ENCODE peak calls at places on chromosomes 16 and 17, in nine cellular contexts. J is AG09319, Y is neural progenitor cell, V is OCI-LY7, G is HCT116, T is GM20000, A is fibroblast of villous mesenchyme, M is tibial artery, N is A549. O is an unnamed sample.

GRCh38 chr16:30723725-30724355 is 24.4 kb upstream of the PHKG2 start:
- DNase-seq in J (no peak), Y (no peak), V (no peak), G (no peak), T (no peak), A (no peak), M (peak), N (no peak), O (no peak)

GRCh38 chr17:63029520-63029919 is 63.5 kb downstream of the TANC2 start:
- DNase-seq in J (no peak), Y (no peak), V (no peak), G (no peak), T (no peak), A (no peak), M (no peak), N (no peak), O (peak)

GRCh38 chr16:79897087-79897443 is 296.5 kb upstream of the MAF start:
- DNase-seq in J (no peak), Y (no peak), V (no peak), G (no peak), T (no peak), A (peak), M (no peak), N (no peak), O (no peak)

GRCh38 chr16:89815639-89816348 is 653 bp downstream of the FANCA start:
- DNase-seq in J (no peak), Y (peak), V (peak), G (no peak), T (peak), A (peak), M (no peak), N (no peak), O (no peak)

GRCh38 chr17:34633351-34633750 is 54.0 kb downstream of the TMEM132E start:
- DNase-seq in J (no peak), Y (peak), V (no peak), G (no peak), T (no peak), A (no peak), M (no peak), N (no peak), O (no peak)

GRCh38 chr17:56956992-56957391 is 3.9 kb downstream of the COIL start:
- DNase-seq in J (no peak), Y (no peak), V (no peak), G (no peak), T (no peak), A (no peak), M (no peak), N (no peak), O (no peak)

GRCh38 chr16:79429276-79430128 is 171.0 kb downstream of the MAF start:
- DNase-seq in J (no peak), Y (peak), V (no peak), G (no peak), T (no peak), A (no peak), M (peak), N (no peak), O (no peak)

GRCh38 chr17:40350410-40351184 is 13.9 kb downstream of the GJD3 start:
- DNase-seq in J (no peak), Y (peak), V (no peak), G (no peak), T (no peak), A (no peak), M (no peak), N (no peak), O (no peak)

GRCh38 chr17:50440172-50440837 is 14.3 kb downstream of the ACSF2 start:
- DNase-seq in J (no peak), Y (no peak), V (no peak), G (no peak), T (no peak), A (no peak), M (no peak), N (no peak), O (no peak)

GRCh38 chr17:5587431-5588032 is 3.2 kb upstream of the NLRP1 start:
- DNase-seq in J (no peak), Y (peak), V (peak), G (peak), T (peak), A (peak), M (no peak), N (peak), O (peak)

GRCh38 chr16:2692948-2693651 is 10.8 kb downstream of the KCTD5 start:
- DNase-seq in J (no peak), Y (peak), V (no peak), G (no peak), T (no peak), A (peak), M (no peak), N (no peak), O (no peak)

GRCh38 chr16:64253525-64253924 is 868.3 kb downstream of the CDH11 start:
- DNase-seq in J (no peak), Y (no peak), V (no peak), G (no peak), T (no peak), A (no peak), M (no peak), N (no peak), O (no peak)

GRCh38 chr16:77213542-77214108 is 14.4 kb downstream of the SYCE1L start:
- DNase-seq in J (no peak), Y (no peak), V (no peak), G (peak), T (no peak), A (peak), M (no peak), N (peak), O (peak)

GRCh38 chr17:77127735-77128361 is 12.9 kb upstream of the SEC14L1 start:
- DNase-seq in J (no peak), Y (no peak), V (no peak), G (no peak), T (no peak), A (no peak), M (peak), N (no peak), O (no peak)

GRCh38 chr16:19463468-19464315 is 46.0 kb downstream of the TMC5 start:
- DNase-seq in J (no peak), Y (no peak), V (no peak), G (no peak), T (no peak), A (no peak), M (no peak), N (no peak), O (peak)

GRCh38 chr16:63618896-63619295 is 1503.0 kb downstream of the CDH11 start:
- DNase-seq in J (no peak), Y (no peak), V (no peak), G (no peak), T (no peak), A (no peak), M (no peak), N (no peak), O (no peak)

GRCh38 chr17:80264048-80264792 is 3.6 kb downstream of the RNF213 start:
- DNase-seq in J (no peak), Y (no peak), V (peak), G (no peak), T (no peak), A (no peak), M (no peak), N (no peak), O (no peak)

GRCh38 chr17:2212328-2212981 is 91.1 kb downstream of the SMG6 start:
- DNase-seq in J (peak), Y (no peak), V (no peak), G (no peak), T (no peak), A (peak), M (peak), N (no peak), O (peak)

GRCh38 chr16:82630219-82630618 is 3.5 kb downstream of the CDH13 start:
- DNase-seq in J (no peak), Y (no peak), V (no peak), G (no peak), T (no peak), A (peak), M (no peak), N (no peak), O (peak)

GRCh38 chr17:39393732-39394131 is 7.7 kb downstream of the FBXL20 start:
- DNase-seq in J (no peak), Y (no peak), V (peak), G (no peak), T (no peak), A (no peak), M (no peak), N (no peak), O (no peak)

GRCh38 chr16:11056989-11057645 is 112.8 kb downstream of the CLEC16A start:
- DNase-seq in J (no peak), Y (no peak), V (no peak), G (no peak), T (no peak), A (no peak), M (peak), N (no peak), O (no peak)

GRCh38 chr17:15999974-16000827 is 577 bp downstream of the TTC19 start:
- DNase-seq in J (no peak), Y (peak), V (peak), G (no peak), T (no peak), A (peak), M (peak), N (no peak), O (peak)

GRCh38 chr17:61463068-61463980 is 11.1 kb downstream of the TBX4 start:
- DNase-seq in J (no peak), Y (no peak), V (no peak), G (no peak), T (no peak), A (no peak), M (peak), N (no peak), O (no peak)
- TF ChIP-seq CTCF in J (peak), Y (peak), V (peak), G (no peak), T (no peak), A (peak), M (no peak), N (no peak), O (peak)

GRCh38 chr17:45314761-45315549 is 1.9 kb downstream of the MAP3K14 start:
- DNase-seq in J (no peak), Y (no peak), V (peak), G (no peak), T (peak), A (no peak), M (no peak), N (peak), O (no peak)

GRCh38 chr17:45315583-45316270 is 1.1 kb downstream of the MAP3K14 start:
- DNase-seq in J (no peak), Y (no peak), V (peak), G (no peak), T (no peak), A (no peak), M (no peak), N (no peak), O (no peak)

GRCh38 chr17:45317113-45317820 is 447 bp upstream of the MAP3K14 start:
- DNase-seq in J (peak), Y (peak), V (peak), G (peak), T (peak), A (peak), M (peak), N (peak), O (peak)

GRCh38 chr17:45318561-45319230 is 1.9 kb upstream of the MAP3K14 start:
- DNase-seq in J (no peak), Y (no peak), V (no peak), G (no peak), T (no peak), A (no peak), M (no peak), N (peak), O (no peak)

GRCh38 chr17:45316271-45317112 is at the start of gene MAP3K14:
- DNase-seq in J (no peak), Y (peak), V (peak), G (no peak), T (no peak), A (peak), M (peak), N (no peak), O (peak)
- TF ChIP-seq CTCF in J (peak), Y (peak), V (peak), G (no peak), T (peak), A (peak), M (peak), N (peak), O (no peak)

DNA sequence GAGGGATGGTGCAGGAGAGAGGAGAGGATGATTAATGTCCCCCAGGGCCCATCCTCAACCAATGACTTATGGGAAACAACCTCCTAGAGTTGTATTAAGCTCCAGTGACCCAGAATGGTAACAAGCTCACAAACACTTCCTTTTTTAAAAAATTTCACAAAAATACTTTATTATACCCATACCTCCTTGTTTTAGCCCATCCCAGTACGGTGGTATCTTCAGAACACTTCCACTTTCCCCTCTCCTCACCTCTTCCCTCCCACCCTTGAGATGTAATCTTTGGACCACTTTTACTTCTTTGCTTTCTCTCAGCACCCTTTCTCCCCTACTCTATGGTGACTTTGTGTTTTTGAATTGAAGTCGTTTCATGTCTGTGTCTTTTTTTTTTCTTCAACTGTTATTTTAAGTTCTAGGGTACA is 124.3 kb downstream of the PRKCB start:
- DNase-seq in J (no peak), Y (no peak), V (no peak), G (no peak), T (no peak), A (no peak), M (no peak), N (no peak), O (no peak)
- TF ChIP-seq CTCF in J (no peak), Y (no peak), V (no peak), G (no peak), T (no peak), A (no peak), M (no peak), N (no peak), O (no peak)

GRCh38 chr16:1332618-1333148 is 762 bp upstream of the BAIAP3 start:
- DNase-seq in J (no peak), Y (no peak), V (no peak), G (no peak), T (no peak), A (no peak), M (no peak), N (no peak), O (no peak)

GRCh38 chr16:1334739-1335138 is 1.3 kb downstream of the BAIAP3 start:
- DNase-seq in J (no peak), Y (no peak), V (no peak), G (no peak), T (no peak), A (no peak), M (no peak), N (no peak), O (no peak)

GRCh38 chr16:1333854-1334719 is 642 bp downstream of the BAIAP3 start:
- DNase-seq in J (no peak), Y (peak), V (no peak), G (no peak), T (no peak), A (no peak), M (no peak), N (no peak), O (no peak)

GRCh38 chr16:1331712-1332617 is 1.5 kb upstream of the BAIAP3 start:
- DNase-seq in J (peak), Y (peak), V (peak), G (peak), T (peak), A (peak), M (no peak), N (peak), O (peak)

GRCh38 chr16:1333149-1333812 is at the start of gene BAIAP3:
- DNase-seq in J (no peak), Y (peak), V (peak), G (no peak), T (peak), A (peak), M (no peak), N (peak), O (no peak)
- TF ChIP-seq CTCF in J (no peak), Y (no peak), V (no peak), G (no peak), T (no peak), A (no peak), M (no peak), N (no peak), O (no peak)

DNA sequence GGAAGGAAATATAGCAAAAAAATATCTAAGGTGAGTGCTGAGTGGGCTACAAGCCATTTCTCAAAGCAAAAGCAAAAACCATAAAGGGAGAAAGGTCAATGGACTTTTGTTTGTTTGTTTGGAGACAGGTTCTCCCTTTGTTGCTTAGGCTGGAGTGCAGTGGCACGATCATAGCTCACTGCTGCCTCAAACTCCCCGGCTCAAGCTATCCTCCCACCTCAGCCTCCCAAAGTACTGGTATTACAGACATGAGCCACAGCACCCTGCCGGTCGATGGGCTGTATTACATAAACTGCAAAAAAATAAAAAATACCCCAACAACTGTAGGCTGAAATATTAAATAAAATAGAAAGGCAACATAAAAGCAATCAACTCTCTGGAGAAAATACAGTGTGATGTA is 3.5 kb upstream of the RBBP6 start:
- DNase-seq in J (no peak), Y (no peak), V (no peak), G (no peak), T (no peak), A (no peak), M (no peak), N (no peak), O (no peak)
- TF ChIP-seq CTCF in J (no peak), Y (no peak), V (no peak), G (no peak), T (no peak), A (peak), M (no peak), N (no peak), O (peak)

GRCh38 chr17:48179071-48179945 is 71.7 kb downstream of the SNX11 start:
- DNase-seq in J (no peak), Y (no peak), V (no peak), G (no peak), T (no peak), A (no peak), M (no peak), N (no peak), O (no peak)

GRCh38 chr17:48178327-48178726 is 70.8 kb downstream of the SNX11 start:
- DNase-seq in J (no peak), Y (no peak), V (no peak), G (no peak), T (no peak), A (no peak), M (no peak), N (no peak), O (no peak)

GRCh38 chr17:48180842-48181241 is 73.3 kb downstream of the SNX11 start:
- DNase-seq in J (no peak), Y (no peak), V (no peak), G (no peak), T (no peak), A (no peak), M (no peak), N (no peak), O (no peak)

GRCh38 chr17:48184721-48185120 is 77.2 kb downstream of the SNX11 start:
- DNase-seq in J (no peak), Y (no peak), V (no peak), G (no peak), T (no peak), A (no peak), M (no peak), N (no peak), O (no peak)

DNA sequence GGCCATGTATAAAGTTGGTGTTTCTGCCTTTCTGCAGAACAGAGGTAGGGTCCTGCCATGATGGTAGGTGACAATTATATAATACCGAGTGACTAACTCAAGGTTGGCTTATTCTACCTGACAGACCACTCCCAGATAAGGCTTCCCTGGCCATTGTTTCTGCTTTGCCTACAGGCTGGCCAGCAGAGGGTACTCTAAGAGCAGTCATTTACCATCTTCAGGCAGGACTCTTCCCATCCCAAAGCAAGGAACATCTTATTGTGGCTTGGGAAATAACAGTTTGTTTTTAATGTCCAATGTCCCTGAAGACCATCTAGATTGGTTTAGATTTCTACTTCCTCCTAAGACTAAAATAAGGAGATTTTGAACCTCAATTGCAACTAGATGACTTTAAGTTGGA is 74.1 kb downstream of the SNX11 start:
- DNase-seq in J (no peak), Y (peak), V (no peak), G (peak), T (no peak), A (peak), M (no peak), N (peak), O (peak)
- TF ChIP-seq CTCF in J (peak), Y (peak), V (peak), G (peak), T (peak), A (peak), M (no peak), N (peak), O (peak)

DNA sequence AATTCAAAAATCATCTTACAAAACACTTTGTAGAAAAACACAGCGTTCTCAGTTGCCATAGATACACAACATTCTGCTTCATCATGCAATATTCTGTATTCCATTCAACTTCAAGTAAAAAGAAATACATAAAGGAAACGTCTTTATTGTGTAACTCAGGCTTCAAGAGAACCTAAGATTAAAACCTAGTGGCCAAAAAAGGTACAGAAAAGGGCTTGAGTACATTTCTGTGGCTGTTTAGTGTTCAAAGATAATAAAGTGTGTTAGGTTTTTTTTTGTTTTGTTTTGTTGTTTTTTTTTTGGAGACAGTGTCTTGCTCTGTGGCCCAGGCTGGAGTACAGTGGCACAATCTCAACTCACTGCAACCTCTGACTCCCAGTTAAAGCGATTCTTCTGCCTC is 250.4 kb downstream of the CEP112 start:
- DNase-seq in J (no peak), Y (no peak), V (no peak), G (no peak), T (no peak), A (no peak), M (no peak), N (no peak), O (no peak)
- TF ChIP-seq CTCF in J (no peak), Y (peak), V (peak), G (no peak), T (no peak), A (no peak), M (no peak), N (no peak), O (peak)